ENCODE peak calls at places on chromosomes 4 and X, in six cellular contexts. F, V, L, D, K and P are unnamed samples.

GRCh38 chrX:112746812-112747630 is 67.3 kb upstream of the LHFPL1 start:
- DNase-seq in F (no peak), V (no peak), L (no peak), D (peak; percentile 17), K (peak; percentile 31), P (no peak)

GRCh38 chr4:147860960-147861359 is 129.1 kb downstream of the ARHGAP10 start:
- DNase-seq in F (no peak), V (no peak), L (no peak), D (no peak), K (no peak), P (peak; percentile 22)

GRCh38 chr4:92497141-92497540 is 193.4 kb downstream of the GRID2 start:
- DNase-seq in F (no peak), V (no peak), L (no peak), D (no peak), K (no peak), P (no peak)

GRCh38 chrX:1126738-1127137 is 85.7 kb downstream of the CRLF2 start:
- DNase-seq in F (peak; percentile 32), V (no peak), L (no peak), D (no peak), K (no peak), P (no peak)

GRCh38 chr4:169620846-169621228 is 459 bp downstream of the CLCN3 start:
- DNase-seq in F (no peak), V (no peak), L (peak; percentile 79), D (peak; percentile 26), K (no peak), P (no peak)

GRCh38 chr4:10066704-10067651 is 45.7 kb upstream of the SLC2A9 start:
- DNase-seq in F (peak; percentile 58), V (no peak), L (no peak), D (no peak), K (no peak), P (no peak)

GRCh38 chrX:40127052-40127451 is 29.3 kb upstream of the BCOR start:
- DNase-seq in F (no peak), V (no peak), L (no peak), D (no peak), K (no peak), P (no peak)

GRCh38 chr4:142128529-142128928 is 492.1 kb downstream of the IL15 start:
- DNase-seq in F (no peak), V (no peak), L (no peak), D (no peak), K (peak; percentile 39), P (peak; percentile 44)

GRCh38 chrX:153495362-153495751 is 577 bp downstream of the BGN start:
- DNase-seq in F (no peak), V (peak; percentile 5), L (no peak), D (peak; percentile 55), K (peak; percentile 37), P (no peak)

GRCh38 chr4:32334759-32335158 is 1614.6 kb downstream of the PCDH7 start:
- DNase-seq in F (no peak), V (no peak), L (no peak), D (no peak), K (no peak), P (no peak)